ENCODE peak calls at places on chromosomes 13 and 19, in five cellular contexts. I, C, W, S and N are unnamed samples.

GRCh38 chr13:42681394-42681793 is 100.0 kb upstream of the FAM216B start:
- DNase-seq in I (no peak), C (no peak), W (no peak), S (no peak), N (no peak)

GRCh38 chr19:28555317-28555716 is 657.6 kb downstream of the UQCRFS1 start:
- DNase-seq in I (no peak), C (no peak), W (no peak), S (no peak), N (no peak)

GRCh38 chr19:33048806-33049676 is 15.6 kb downstream of the RHPN2 start:
- DNase-seq in I (no peak), C (no peak), W (no peak), S (no peak), N (no peak)

GRCh38 chr13:50512602-50513527 is 330.6 kb downstream of the DLEU7 start:
- DNase-seq in I (no peak), C (peak; percentile 71), W (no peak), S (peak; percentile 26), N (peak; percentile 56)

GRCh38 chr13:41613984-41614581 is 156.7 kb downstream of the RGCC start:
- DNase-seq in I (no peak), C (no peak), W (no peak), S (peak; percentile 92), N (no peak)

GRCh38 chr19:2033825-2034159 is 17.3 kb downstream of the MKNK2 start:
- DNase-seq in I (no peak), C (no peak), W (no peak), S (no peak), N (no peak)

GRCh38 chr19:36821758-36822157 is 16.4 kb downstream of the ZNF790 start:
- DNase-seq in I (no peak), C (no peak), W (no peak), S (no peak), N (no peak)

GRCh38 chr19:49637865-49638350 is 2.0 kb downstream of the RRAS start:
- DNase-seq in I (no peak), C (no peak), W (no peak), S (no peak), N (peak; percentile 25)

GRCh38 chr13:108993346-108993745 is 363.9 kb downstream of the MYO16 start:
- DNase-seq in I (no peak), C (no peak), W (no peak), S (no peak), N (no peak)